ENCODE peak calls at places on chromosomes 1 and 21, in six cellular contexts. One of them, this sample, is unnamed.

GRCh38 chr1:169511339-169512028 is 25.7 kb upstream of the SLC19A2 start:
- DNase-seq in Panc1: no peak
- DNase-seq in H9: no peak
- DNase-seq in GM06990: no peak
- DNase-seq in Peyer's patch: no peak
- DNase-seq in CD4-positive, alpha-beta T cell: no peak
- DNase-seq in this sample: no peak

GRCh38 chr1:225341642-225342041 is 86.2 kb downstream of the LBR start:
- DNase-seq in Panc1: no peak
- DNase-seq in Peyer's patch: no peak
- DNase-seq in H9: no peak
- DNase-seq in GM06990: no peak
- DNase-seq in CD4-positive, alpha-beta T cell: no peak
- DNase-seq in this sample: no peak

GRCh38 chr1:183841950-183842816 is 37.3 kb downstream of the RGL1 start:
- DNase-seq in CD4-positive, alpha-beta T cell: no peak
- DNase-seq in Panc1: no peak
- DNase-seq in H9: no peak
- DNase-seq in Peyer's patch: peak
- DNase-seq in GM06990: peak
- DNase-seq in this sample: peak

GRCh38 chr1:196152975-196153374 is 455.3 kb downstream of the KCNT2 start:
- DNase-seq in CD4-positive, alpha-beta T cell: no peak
- DNase-seq in H9: no peak
- DNase-seq in Peyer's patch: no peak
- DNase-seq in Panc1: no peak
- DNase-seq in GM06990: peak
- DNase-seq in this sample: no peak

GRCh38 chr21:24375201-24375600 is 1232.1 kb downstream of the MRPL39 start:
- DNase-seq in Peyer's patch: no peak
- DNase-seq in H9: peak
- DNase-seq in Panc1: no peak
- DNase-seq in CD4-positive, alpha-beta T cell: no peak
- DNase-seq in GM06990: no peak
- DNase-seq in this sample: no peak

GRCh38 chr1:175900171-175900570 is 156.8 kb upstream of the TNR start:
- DNase-seq in CD4-positive, alpha-beta T cell: no peak
- DNase-seq in H9: no peak
- DNase-seq in Panc1: no peak
- DNase-seq in Peyer's patch: no peak
- DNase-seq in GM06990: no peak
- DNase-seq in this sample: no peak

GRCh38 chr1:167043752-167044488 is 46.3 kb downstream of the GPA33 start:
- DNase-seq in GM06990: peak
- DNase-seq in Panc1: no peak
- DNase-seq in Peyer's patch: peak
- DNase-seq in H9: peak
- DNase-seq in CD4-positive, alpha-beta T cell: peak
- DNase-seq in this sample: peak

GRCh38 chr1:207938016-207938415 is 27.1 kb upstream of the CD34 start:
- DNase-seq in GM06990: no peak
- DNase-seq in CD4-positive, alpha-beta T cell: no peak
- DNase-seq in Panc1: peak
- DNase-seq in H9: no peak
- DNase-seq in Peyer's patch: no peak
- DNase-seq in this sample: no peak

GRCh38 chr1:89451011-89451410 is 73.6 kb upstream of the LRRC8B start:
- DNase-seq in CD4-positive, alpha-beta T cell: no peak
- DNase-seq in H9: no peak
- DNase-seq in Panc1: no peak
- DNase-seq in GM06990: peak
- DNase-seq in Peyer's patch: no peak
- DNase-seq in this sample: peak

GRCh38 chr1:13725714-13726175 is 25.8 kb downstream of the PRDM2 start:
- DNase-seq in CD4-positive, alpha-beta T cell: peak
- DNase-seq in Panc1: no peak
- DNase-seq in GM06990: peak
- DNase-seq in Peyer's patch: peak
- DNase-seq in H9: no peak
- DNase-seq in this sample: peak

GRCh38 chr1:109807822-109808680 is 44.3 kb upstream of the EPS8L3 start:
- DNase-seq in GM06990: no peak
- DNase-seq in Panc1: no peak
- DNase-seq in Peyer's patch: peak
- DNase-seq in CD4-positive, alpha-beta T cell: no peak
- DNase-seq in H9: no peak
- DNase-seq in this sample: no peak

GRCh38 chr1:177315270-177315669 is 144.5 kb downstream of the BRINP2 start:
- DNase-seq in Panc1: no peak
- DNase-seq in Peyer's patch: no peak
- DNase-seq in GM06990: no peak
- DNase-seq in CD4-positive, alpha-beta T cell: no peak
- DNase-seq in H9: no peak
- DNase-seq in this sample: no peak

GRCh38 chr1:69952691-69953090 is 252.7 kb downstream of the LRRC40 start:
- DNase-seq in H9: no peak
- DNase-seq in GM06990: no peak
- DNase-seq in Peyer's patch: no peak
- DNase-seq in CD4-positive, alpha-beta T cell: no peak
- DNase-seq in Panc1: no peak
- DNase-seq in this sample: no peak

GRCh38 chr1:19260211-19261138 is 8.9 kb downstream of the MRTO4 start:
- DNase-seq in CD4-positive, alpha-beta T cell: no peak
- DNase-seq in Panc1: no peak
- DNase-seq in H9: no peak
- DNase-seq in GM06990: no peak
- DNase-seq in Peyer's patch: no peak
- DNase-seq in this sample: no peak

GRCh38 chr1:245079021-245079609 is 75.7 kb upstream of the KIF26B start:
- DNase-seq in Peyer's patch: no peak
- DNase-seq in CD4-positive, alpha-beta T cell: no peak
- DNase-seq in GM06990: no peak
- DNase-seq in H9: no peak
- DNase-seq in Panc1: no peak
- DNase-seq in this sample: no peak

GRCh38 chr1:244291867-244292180 is 159.9 kb downstream of the ADSS2 start:
- DNase-seq in Peyer's patch: no peak
- DNase-seq in Panc1: no peak
- DNase-seq in GM06990: no peak
- DNase-seq in CD4-positive, alpha-beta T cell: no peak
- DNase-seq in H9: no peak
- DNase-seq in this sample: no peak

GRCh38 chr1:16924216-16924918 is 2.6 kb downstream of the CROCC start:
- DNase-seq in Peyer's patch: peak
- DNase-seq in H9: peak
- DNase-seq in Panc1: no peak
- DNase-seq in GM06990: no peak
- DNase-seq in CD4-positive, alpha-beta T cell: no peak
- DNase-seq in this sample: no peak

GRCh38 chr1:16922885-16923431 is 1.2 kb downstream of the CROCC start:
- DNase-seq in Panc1: no peak
- DNase-seq in CD4-positive, alpha-beta T cell: no peak
- DNase-seq in Peyer's patch: peak
- DNase-seq in GM06990: no peak
- DNase-seq in H9: peak
- DNase-seq in this sample: no peak

GRCh38 chr1:16925635-16926490 is 4.1 kb downstream of the CROCC start:
- DNase-seq in Panc1: no peak
- DNase-seq in H9: peak
- DNase-seq in CD4-positive, alpha-beta T cell: no peak
- DNase-seq in Peyer's patch: peak
- DNase-seq in GM06990: no peak
- DNase-seq in this sample: no peak

GRCh38 chr1:16926491-16927195 is 4.9 kb downstream of the CROCC start:
- DNase-seq in GM06990: no peak
- DNase-seq in H9: no peak
- DNase-seq in Panc1: no peak
- DNase-seq in CD4-positive, alpha-beta T cell: no peak
- DNase-seq in Peyer's patch: no peak
- DNase-seq in this sample: no peak

GRCh38 chr1:16924919-16925477 is 3.3 kb downstream of the CROCC start:
- DNase-seq in GM06990: no peak
- DNase-seq in CD4-positive, alpha-beta T cell: no peak
- DNase-seq in H9: peak
- DNase-seq in Peyer's patch: peak
- DNase-seq in Panc1: no peak
- DNase-seq in this sample: no peak
- TF ChIP-seq CTCF in GM06990: no peak
- TF ChIP-seq CTCF in CD4-positive, alpha-beta T cell: no peak
- TF ChIP-seq CTCF in H9: peak
- TF ChIP-seq CTCF in Peyer's patch: no peak
- TF ChIP-seq CTCF in Panc1: no peak
- TF ChIP-seq CTCF in this sample: no peak

GRCh38 chr1:92961896-92962752 is 862 bp upstream of the DIPK1A start:
- DNase-seq in GM06990: peak
- DNase-seq in CD4-positive, alpha-beta T cell: peak
- DNase-seq in Peyer's patch: peak
- DNase-seq in H9: peak
- DNase-seq in Panc1: no peak
- DNase-seq in this sample: peak
- TF ChIP-seq CTCF in GM06990: no peak
- TF ChIP-seq CTCF in CD4-positive, alpha-beta T cell: no peak
- TF ChIP-seq CTCF in Peyer's patch: no peak
- TF ChIP-seq CTCF in H9: no peak
- TF ChIP-seq CTCF in Panc1: no peak
- TF ChIP-seq CTCF in this sample: no peak

DNA sequence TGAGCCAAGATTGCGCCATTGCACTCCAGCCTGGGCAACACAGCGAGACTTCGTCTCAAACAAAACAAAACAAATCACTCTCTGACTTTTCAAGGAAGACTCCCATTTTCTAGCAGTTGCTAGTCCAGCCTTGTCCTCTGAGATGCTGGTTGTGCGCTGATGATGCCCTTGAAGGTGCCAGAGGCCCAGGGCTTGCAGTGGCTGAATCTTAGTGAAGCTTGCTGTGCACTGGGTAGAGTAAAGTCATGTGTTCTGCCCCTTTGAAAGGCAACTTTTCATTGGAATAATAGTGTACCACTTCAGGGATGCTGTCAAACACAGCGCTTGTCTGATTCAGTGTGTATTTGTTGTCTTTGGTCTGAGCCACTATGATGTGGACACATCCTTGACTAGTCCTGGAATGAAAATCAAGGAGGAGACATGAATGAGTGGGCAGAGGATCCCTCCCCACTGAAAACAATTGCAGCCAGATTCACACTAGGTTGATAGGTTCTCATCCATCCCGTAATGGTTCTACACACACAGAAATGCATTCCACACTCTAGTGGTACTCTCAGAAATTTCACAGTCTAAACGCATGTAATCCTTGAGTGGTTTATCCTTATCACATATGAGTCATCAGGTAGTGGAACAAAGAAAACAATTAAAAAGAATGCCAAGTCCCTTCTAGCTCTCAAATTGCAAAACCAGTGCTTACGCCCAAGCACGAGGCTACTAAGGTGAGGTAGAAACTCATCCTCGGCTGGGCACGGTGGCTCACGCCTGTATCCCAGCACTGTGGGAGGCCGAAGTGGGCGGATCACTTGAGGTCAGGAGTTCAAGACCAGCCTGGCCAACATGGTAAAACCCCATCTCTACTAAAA is 17.8 kb upstream of the TDRD10 start:
- DNase-seq in H9: no peak
- DNase-seq in Panc1: no peak
- DNase-seq in CD4-positive, alpha-beta T cell: no peak
- DNase-seq in Peyer's patch: no peak
- DNase-seq in GM06990: no peak
- DNase-seq in this sample: no peak
- TF ChIP-seq CTCF in H9: no peak
- TF ChIP-seq CTCF in Panc1: no peak
- TF ChIP-seq CTCF in CD4-positive, alpha-beta T cell: no peak
- TF ChIP-seq CTCF in Peyer's patch: no peak
- TF ChIP-seq CTCF in GM06990: no peak
- TF ChIP-seq CTCF in this sample: no peak

GRCh38 chr1:100575406-100575805 is 37.5 kb downstream of the GPR88 start:
- DNase-seq in H9: no peak
- DNase-seq in Panc1: no peak
- DNase-seq in GM06990: no peak
- DNase-seq in CD4-positive, alpha-beta T cell: no peak
- DNase-seq in Peyer's patch: no peak
- DNase-seq in this sample: no peak

GRCh38 chr1:100581096-100581705 is 43.3 kb downstream of the GPR88 start:
- DNase-seq in CD4-positive, alpha-beta T cell: no peak
- DNase-seq in GM06990: no peak
- DNase-seq in Panc1: no peak
- DNase-seq in H9: no peak
- DNase-seq in Peyer's patch: no peak
- DNase-seq in this sample: no peak

GRCh38 chr1:100580446-100580845 is 42.5 kb downstream of the GPR88 start:
- DNase-seq in CD4-positive, alpha-beta T cell: no peak
- DNase-seq in GM06990: no peak
- DNase-seq in Panc1: no peak
- DNase-seq in H9: no peak
- DNase-seq in Peyer's patch: no peak
- DNase-seq in this sample: no peak

GRCh38 chr1:100573960-100574359 is 36.0 kb downstream of the GPR88 start:
- DNase-seq in GM06990: no peak
- DNase-seq in Panc1: no peak
- DNase-seq in Peyer's patch: no peak
- DNase-seq in H9: no peak
- DNase-seq in CD4-positive, alpha-beta T cell: no peak
- DNase-seq in this sample: no peak

DNA sequence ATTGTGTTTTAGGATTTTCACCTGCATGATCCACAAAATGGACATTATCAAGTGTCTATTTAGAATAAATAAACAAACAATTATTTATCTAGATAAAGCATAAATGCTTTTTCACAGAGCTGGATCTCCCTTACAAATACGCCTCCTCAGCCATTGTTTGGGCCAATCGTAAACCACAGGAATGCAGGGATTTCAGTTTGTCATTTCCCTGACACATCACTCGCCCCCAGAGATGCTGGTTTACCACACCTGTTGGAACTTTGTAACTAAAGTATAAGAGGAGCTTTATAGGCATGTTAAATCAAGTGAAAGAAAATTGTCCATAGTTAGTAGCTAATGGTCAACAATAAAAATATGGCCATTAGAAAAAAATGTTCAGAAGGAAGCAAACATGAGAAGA is 40.3 kb downstream of the GPR88 start:
- DNase-seq in Panc1: no peak
- DNase-seq in GM06990: no peak
- DNase-seq in CD4-positive, alpha-beta T cell: no peak
- DNase-seq in H9: no peak
- DNase-seq in Peyer's patch: no peak
- DNase-seq in this sample: no peak
- TF ChIP-seq CTCF in Panc1: no peak
- TF ChIP-seq CTCF in GM06990: no peak
- TF ChIP-seq CTCF in CD4-positive, alpha-beta T cell: no peak
- TF ChIP-seq CTCF in H9: no peak
- TF ChIP-seq CTCF in Peyer's patch: no peak
- TF ChIP-seq CTCF in this sample: no peak